ENCODE peak calls at places on chromosomes 1 and 21, in four cellular contexts. One of them, this sample, is unnamed.

GRCh38 chr1:35475356-35475755 is 81.8 kb downstream of the KIAA0319L start:
- DNase-seq in Peyer's patch: no peak
- DNase-seq in CD8-positive, alpha-beta T cell: no peak
- DNase-seq in A549: no peak
- DNase-seq in this sample: no peak

GRCh38 chr1:182713939-182714338 is 29.6 kb upstream of the RGS8 start:
- DNase-seq in Peyer's patch: no peak
- DNase-seq in CD8-positive, alpha-beta T cell: no peak
- DNase-seq in A549: no peak
- DNase-seq in this sample: no peak

GRCh38 chr21:32844653-32845443 is 73.3 kb upstream of the PAXBP1 start:
- DNase-seq in Peyer's patch: no peak
- DNase-seq in CD8-positive, alpha-beta T cell: no peak
- DNase-seq in A549: peak; percentile 11
- DNase-seq in this sample: peak; percentile 10

GRCh38 chr21:44867999-44868700 is 5.3 kb downstream of the PTTG1IP start:
- DNase-seq in Peyer's patch: peak; percentile 15
- DNase-seq in CD8-positive, alpha-beta T cell: peak; percentile 53
- DNase-seq in A549: no peak
- DNase-seq in this sample: no peak

GRCh38 chr1:92310185-92310597 is 11.3 kb downstream of the RPAP2 start:
- DNase-seq in Peyer's patch: no peak
- DNase-seq in CD8-positive, alpha-beta T cell: no peak
- DNase-seq in A549: peak; percentile 28
- DNase-seq in this sample: no peak

GRCh38 chr1:42186172-42186571 is 21.6 kb upstream of the GUCA2A start:
- DNase-seq in Peyer's patch: no peak
- DNase-seq in CD8-positive, alpha-beta T cell: no peak
- DNase-seq in A549: no peak
- DNase-seq in this sample: no peak

GRCh38 chr1:229270547-229271447 is at the start of gene RAB4A:
- DNase-seq in Peyer's patch: peak; percentile 92
- DNase-seq in CD8-positive, alpha-beta T cell: peak; percentile 71
- DNase-seq in A549: peak; percentile 70
- DNase-seq in this sample: peak; percentile 32

GRCh38 chr1:172390620-172391491 is 29.6 kb upstream of the C1orf105 start:
- DNase-seq in Peyer's patch: no peak
- DNase-seq in CD8-positive, alpha-beta T cell: no peak
- DNase-seq in A549: no peak
- DNase-seq in this sample: no peak

GRCh38 chr1:214106375-214106774 is 118.6 kb downstream of the PROX1 start:
- DNase-seq in Peyer's patch: no peak
- DNase-seq in CD8-positive, alpha-beta T cell: no peak
- DNase-seq in A549: no peak
- DNase-seq in this sample: no peak

GRCh38 chr1:216186816-216187215 is 236.4 kb downstream of the USH2A start:
- DNase-seq in Peyer's patch: no peak
- DNase-seq in CD8-positive, alpha-beta T cell: no peak
- DNase-seq in A549: no peak
- DNase-seq in this sample: no peak

GRCh38 chr1:241934181-241934815 is 23.3 kb upstream of the BECN2 start:
- DNase-seq in Peyer's patch: no peak
- DNase-seq in CD8-positive, alpha-beta T cell: no peak
- DNase-seq in A549: no peak
- DNase-seq in this sample: no peak

GRCh38 chr1:8228253-8228652 is 89.7 kb upstream of the SLC45A1 start:
- DNase-seq in Peyer's patch: no peak
- DNase-seq in CD8-positive, alpha-beta T cell: no peak
- DNase-seq in A549: no peak
- DNase-seq in this sample: no peak

GRCh38 chr1:218374401-218374848 is 29.3 kb downstream of the TGFB2 start:
- DNase-seq in Peyer's patch: no peak
- DNase-seq in CD8-positive, alpha-beta T cell: no peak
- DNase-seq in A549: no peak
- DNase-seq in this sample: no peak

GRCh38 chr21:26962516-26963305 is 4.2 kb downstream of the ADAMTS5 start:
- DNase-seq in Peyer's patch: no peak
- DNase-seq in CD8-positive, alpha-beta T cell: no peak
- DNase-seq in A549: no peak
- DNase-seq in this sample: no peak

GRCh38 chr1:232432313-232432712 is 197.6 kb downstream of the SIPA1L2 start:
- DNase-seq in Peyer's patch: no peak
- DNase-seq in CD8-positive, alpha-beta T cell: no peak
- DNase-seq in A549: no peak
- DNase-seq in this sample: no peak

GRCh38 chr1:201191723-201192477 is 1.3 kb downstream of the IGFN1 start:
- DNase-seq in Peyer's patch: no peak
- DNase-seq in CD8-positive, alpha-beta T cell: no peak
- DNase-seq in A549: peak; percentile 69
- DNase-seq in this sample: no peak

GRCh38 chr1:72283204-72284083 is 1.1 kb upstream of the NEGR1 start:
- DNase-seq in Peyer's patch: peak; percentile 57
- DNase-seq in CD8-positive, alpha-beta T cell: peak; percentile 12
- DNase-seq in A549: no peak
- DNase-seq in this sample: peak; percentile 10

GRCh38 chr21:46181436-46181835 is 2.8 kb downstream of the SPATC1L start:
- DNase-seq in Peyer's patch: no peak
- DNase-seq in CD8-positive, alpha-beta T cell: no peak
- DNase-seq in A549: no peak
- DNase-seq in this sample: no peak

GRCh38 chr1:54053745-54054437 is 483 bp downstream of the TCEANC2 start:
- DNase-seq in Peyer's patch: no peak
- DNase-seq in CD8-positive, alpha-beta T cell: no peak
- DNase-seq in A549: no peak
- DNase-seq in this sample: no peak

GRCh38 chr21:38766987-38767722 is 38.6 kb upstream of the ETS2 start:
- DNase-seq in Peyer's patch: peak; percentile 77
- DNase-seq in CD8-positive, alpha-beta T cell: peak; percentile 28
- DNase-seq in A549: no peak
- DNase-seq in this sample: no peak

GRCh38 chr1:107936498-107937481 is 28.2 kb downstream of the VAV3 start:
- DNase-seq in Peyer's patch: no peak
- DNase-seq in CD8-positive, alpha-beta T cell: peak; percentile 28
- DNase-seq in A549: no peak
- DNase-seq in this sample: no peak

GRCh38 chr1:91701494-91701869 is 184.5 kb downstream of the TGFBR3 start:
- DNase-seq in Peyer's patch: no peak
- DNase-seq in CD8-positive, alpha-beta T cell: no peak
- DNase-seq in A549: no peak
- DNase-seq in this sample: no peak

GRCh38 chr1:65412984-65413375 is 7.5 kb upstream of the LEPR start:
- DNase-seq in Peyer's patch: no peak
- DNase-seq in CD8-positive, alpha-beta T cell: no peak
- DNase-seq in A549: no peak
- DNase-seq in this sample: no peak

GRCh38 chr1:176950736-176951308 is 213.7 kb downstream of the ASTN1 start:
- DNase-seq in Peyer's patch: no peak
- DNase-seq in CD8-positive, alpha-beta T cell: no peak
- DNase-seq in A549: no peak
- DNase-seq in this sample: no peak

GRCh38 chr1:162135271-162135775 is 65.8 kb downstream of the NOS1AP start:
- DNase-seq in Peyer's patch: no peak
- DNase-seq in CD8-positive, alpha-beta T cell: no peak
- DNase-seq in A549: no peak
- DNase-seq in this sample: no peak

GRCh38 chr1:208524920-208525319 is 280.7 kb upstream of the PLXNA2 start:
- DNase-seq in Peyer's patch: no peak
- DNase-seq in CD8-positive, alpha-beta T cell: no peak
- DNase-seq in A549: no peak
- DNase-seq in this sample: no peak

GRCh38 chr1:110634455-110635281 is 28.5 kb upstream of the KCNA2 start:
- DNase-seq in Peyer's patch: no peak
- DNase-seq in CD8-positive, alpha-beta T cell: peak; percentile 56
- DNase-seq in A549: peak; percentile 20
- DNase-seq in this sample: peak; percentile 25

GRCh38 chr1:34549199-34549598 is 205.6 kb upstream of the GJB5 start:
- DNase-seq in Peyer's patch: no peak
- DNase-seq in CD8-positive, alpha-beta T cell: no peak
- DNase-seq in A549: no peak
- DNase-seq in this sample: no peak

GRCh38 chr1:9687876-9688582 is 36.5 kb downstream of the PIK3CD start:
- DNase-seq in Peyer's patch: no peak
- DNase-seq in CD8-positive, alpha-beta T cell: peak; percentile 16
- DNase-seq in A549: no peak
- DNase-seq in this sample: no peak

GRCh38 chr1:112717263-112717662 is 2.1 kb upstream of the PPM1J start:
- DNase-seq in Peyer's patch: no peak
- DNase-seq in CD8-positive, alpha-beta T cell: no peak
- DNase-seq in A549: no peak
- DNase-seq in this sample: no peak

GRCh38 chr1:88228153-88228552 is 455.9 kb upstream of the PKN2 start:
- DNase-seq in Peyer's patch: no peak
- DNase-seq in CD8-positive, alpha-beta T cell: no peak
- DNase-seq in A549: no peak
- DNase-seq in this sample: no peak

GRCh38 chr1:143699731-143700130 is 272.1 kb downstream of the FAM72C start:
- DNase-seq in Peyer's patch: no peak
- DNase-seq in CD8-positive, alpha-beta T cell: no peak
- DNase-seq in A549: no peak
- DNase-seq in this sample: no peak

GRCh38 chr1:174902531-174903099 is 97.1 kb upstream of the CACYBP start:
- DNase-seq in Peyer's patch: no peak
- DNase-seq in CD8-positive, alpha-beta T cell: no peak
- DNase-seq in A549: no peak
- DNase-seq in this sample: no peak
- TF ChIP-seq CTCF in Peyer's patch: no peak
- TF ChIP-seq CTCF in CD8-positive, alpha-beta T cell: no peak
- TF ChIP-seq CTCF in A549: no peak
- TF ChIP-seq CTCF in this sample: no peak

GRCh38 chr1:228145050-228145343 is 4.7 kb upstream of the GJC2 start:
- DNase-seq in Peyer's patch: peak; percentile 40
- DNase-seq in CD8-positive, alpha-beta T cell: no peak
- DNase-seq in A549: no peak
- DNase-seq in this sample: no peak
- H3K27ac ChIP-seq in Peyer's patch: no peak overlapping the region
- H3K27ac ChIP-seq in CD8-positive, alpha-beta T cell: no peak overlapping the region
- H3K27ac ChIP-seq in A549: no peak overlapping the region
- H3K27ac ChIP-seq in this sample: no peak overlapping the region

GRCh38 chr1:109197163-109198042 is 16.3 kb upstream of the SARS1 start:
- DNase-seq in Peyer's patch: no peak
- DNase-seq in CD8-positive, alpha-beta T cell: no peak
- DNase-seq in A549: peak; percentile 85
- DNase-seq in this sample: peak; percentile 12
- H3K4me3 ChIP-seq in Peyer's patch: no peak overlapping the region
- H3K4me3 ChIP-seq in CD8-positive, alpha-beta T cell: no peak overlapping the region
- H3K4me3 ChIP-seq in A549: no peak overlapping the region
- H3K4me3 ChIP-seq in this sample: no peak overlapping the region

GRCh38 chr1:94538243-94538827 is 3.2 kb downstream of the F3 start:
- DNase-seq in Peyer's patch: no peak
- DNase-seq in CD8-positive, alpha-beta T cell: no peak
- DNase-seq in A549: no peak
- DNase-seq in this sample: no peak
- TF ChIP-seq CTCF in Peyer's patch: no peak
- TF ChIP-seq CTCF in CD8-positive, alpha-beta T cell: no peak
- TF ChIP-seq CTCF in A549: no peak
- TF ChIP-seq CTCF in this sample: no peak

GRCh38 chr1:22453181-22453580 is 1.5 kb downstream of the ZBTB40 start:
- DNase-seq in Peyer's patch: no peak
- DNase-seq in CD8-positive, alpha-beta T cell: no peak
- DNase-seq in A549: no peak
- DNase-seq in this sample: no peak

GRCh38 chr1:22461100-22461499 is 9.4 kb downstream of the ZBTB40 start:
- DNase-seq in Peyer's patch: no peak
- DNase-seq in CD8-positive, alpha-beta T cell: no peak
- DNase-seq in A549: no peak
- DNase-seq in this sample: no peak

GRCh38 chr1:22454476-22455056 is 2.9 kb downstream of the ZBTB40 start:
- DNase-seq in Peyer's patch: no peak
- DNase-seq in CD8-positive, alpha-beta T cell: no peak
- DNase-seq in A549: no peak
- DNase-seq in this sample: no peak

GRCh38 chr1:22457836-22458235 is 6.2 kb downstream of the ZBTB40 start:
- DNase-seq in Peyer's patch: no peak
- DNase-seq in CD8-positive, alpha-beta T cell: no peak
- DNase-seq in A549: no peak
- DNase-seq in this sample: no peak

GRCh38 chr1:22457356-22457755 is 5.7 kb downstream of the ZBTB40 start:
- DNase-seq in Peyer's patch: no peak
- DNase-seq in CD8-positive, alpha-beta T cell: no peak
- DNase-seq in A549: no peak
- DNase-seq in this sample: no peak
- H3K27ac ChIP-seq in Peyer's patch: no peak overlapping the region
- H3K27ac ChIP-seq in CD8-positive, alpha-beta T cell: no peak overlapping the region
- H3K27ac ChIP-seq in A549: no peak overlapping the region
- H3K27ac ChIP-seq in this sample: no peak overlapping the region

DNA sequence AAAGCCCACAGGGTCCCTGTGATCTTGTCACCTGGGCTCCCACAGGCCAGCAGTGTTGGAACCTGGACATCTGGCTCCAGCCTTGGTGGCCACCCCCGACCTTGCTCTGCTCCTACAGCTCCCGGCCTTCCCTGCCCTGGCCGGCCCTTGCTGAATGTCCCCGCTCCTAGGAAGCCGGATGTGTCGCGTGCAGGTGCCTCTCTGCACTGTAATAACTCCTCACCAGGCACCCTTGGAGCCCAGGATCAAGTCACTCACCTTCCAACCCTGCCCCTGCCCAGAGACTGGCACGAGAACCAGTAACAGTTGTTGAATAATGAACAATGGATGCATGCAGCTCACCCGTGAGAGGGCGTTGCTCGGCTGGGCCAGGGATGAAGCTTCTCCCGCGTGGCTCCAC is 12.1 kb downstream of the PDE9A start:
- DNase-seq in Peyer's patch: no peak
- DNase-seq in CD8-positive, alpha-beta T cell: no peak
- DNase-seq in A549: no peak
- DNase-seq in this sample: no peak
- H3K4me3 ChIP-seq in Peyer's patch: no peak overlapping the region
- H3K4me3 ChIP-seq in CD8-positive, alpha-beta T cell: no peak overlapping the region
- H3K4me3 ChIP-seq in A549: no peak overlapping the region
- H3K4me3 ChIP-seq in this sample: no peak overlapping the region

GRCh38 chr1:103461171-103462105 is 64.1 kb upstream of the RNPC3 start:
- DNase-seq in Peyer's patch: no peak
- DNase-seq in CD8-positive, alpha-beta T cell: no peak
- DNase-seq in A549: peak; percentile 4
- DNase-seq in this sample: no peak
- TF ChIP-seq CTCF in Peyer's patch: no peak
- TF ChIP-seq CTCF in CD8-positive, alpha-beta T cell: peak; percentile 58
- TF ChIP-seq CTCF in A549: peak; percentile 58
- TF ChIP-seq CTCF in this sample: peak; percentile 25

GRCh38 chr1:51290489-51290847 is 39.9 kb downstream of the TTC39A start:
- DNase-seq in Peyer's patch: no peak
- DNase-seq in CD8-positive, alpha-beta T cell: no peak
- DNase-seq in A549: no peak
- DNase-seq in this sample: no peak

GRCh38 chr1:51294566-51295184 is 35.7 kb downstream of the TTC39A start:
- DNase-seq in Peyer's patch: peak; percentile 31
- DNase-seq in CD8-positive, alpha-beta T cell: no peak
- DNase-seq in A549: no peak
- DNase-seq in this sample: no peak

GRCh38 chr1:51295926-51296325 is 34.4 kb downstream of the TTC39A start:
- DNase-seq in Peyer's patch: no peak
- DNase-seq in CD8-positive, alpha-beta T cell: no peak
- DNase-seq in A549: no peak
- DNase-seq in this sample: no peak

GRCh38 chr1:51296379-51297357 is 33.7 kb downstream of the TTC39A start:
- DNase-seq in Peyer's patch: peak; percentile 88
- DNase-seq in CD8-positive, alpha-beta T cell: peak; percentile 70
- DNase-seq in A549: peak; percentile 69
- DNase-seq in this sample: peak; percentile 38

GRCh38 chr1:51293898-51294515 is 36.4 kb downstream of the TTC39A start:
- DNase-seq in Peyer's patch: peak; percentile 25
- DNase-seq in CD8-positive, alpha-beta T cell: no peak
- DNase-seq in A549: no peak
- DNase-seq in this sample: no peak
- H3K27ac ChIP-seq in Peyer's patch: no peak overlapping the region
- H3K27ac ChIP-seq in CD8-positive, alpha-beta T cell: no peak overlapping the region
- H3K27ac ChIP-seq in A549: no peak overlapping the region
- H3K27ac ChIP-seq in this sample: no peak overlapping the region